ENCODE peak calls at places on chromosomes 4 and X, in four cellular contexts. O is right cardiac atrium, E is ascending aorta, H is adipocyte. W is an unnamed sample.
A peak's percentile ranks its signal among the peaks of the same experiment; 100 is the strongest.

GRCh38 chr4:60948008-60948407 is 252.1 kb upstream of the ADGRL3 start:
- DNase-seq in H (peak; percentile 9), E (no peak), O (no peak), W (no peak)

GRCh38 chrX:153897899-153898298 is 6.6 kb upstream of the AVPR2 start:
- DNase-seq in H (no peak), O (no peak), E (no peak), W (no peak)

GRCh38 chrX:24982306-24982965 is 33.3 kb downstream of the ARX start:
- DNase-seq in E (no peak), O (no peak), H (peak; percentile 14), W (no peak)

GRCh38 chrX:31374786-31375185 is 302.9 kb upstream of the FTHL17 start:
- DNase-seq in E (no peak), O (no peak), H (no peak), W (no peak)

GRCh38 chrX:130094712-130095111 is 15.6 kb downstream of the ELF4 start:
- DNase-seq in E (no peak), O (no peak), H (no peak), W (no peak)

GRCh38 chrX:66076801-66077200 is 36.9 kb upstream of the VSIG4 start:
- DNase-seq in H (no peak), E (no peak), O (no peak), W (no peak)

GRCh38 chr4:165368567-165368966 is 10.2 kb upstream of the CPE start:
- DNase-seq in O (no peak), H (no peak), E (no peak), W (no peak)

GRCh38 chrX:134821370-134821769 is 163.1 kb upstream of the PLAC1 start:
- DNase-seq in E (no peak), H (peak; percentile 9), O (peak; percentile 52), W (no peak)

GRCh38 chr4:184255917-184256642 is 38.4 kb upstream of the ENPP6 start:
- DNase-seq in H (no peak), E (no peak), O (no peak), W (no peak)

GRCh38 chr4:87005369-87005689 is 70.5 kb downstream of the AFF1 start:
- DNase-seq in H (no peak), O (no peak), E (no peak), W (no peak)

GRCh38 chr4:100095729-100096595 is 94.3 kb downstream of the DDIT4L start:
- DNase-seq in O (peak; percentile 80), H (peak; percentile 92), E (no peak), W (peak; percentile 77)

GRCh38 chr4:5322321-5322720 is 271.0 kb downstream of the STK32B start:
- DNase-seq in E (no peak), O (no peak), H (no peak), W (no peak)

GRCh38 chr4:20883677-20884076 is 183.4 kb downstream of the PACRGL start:
- DNase-seq in O (no peak), E (no peak), H (no peak), W (no peak)

GRCh38 chrX:42973321-42973720 is 195.4 kb upstream of the PPP1R2C start:
- DNase-seq in H (no peak), E (no peak), O (no peak), W (no peak)
- H3K27me3 ChIP-seq in H (no peaks in the 10 kb centered on the region), E (no peaks in the 10 kb centered on the region), O (no peaks in the 10 kb centered on the region), W (no peaks in the 10 kb centered on the region)

GRCh38 chr4:75302648-75303047 is 211.6 kb downstream of the RCHY1 start:
- DNase-seq in H (no peak), E (no peak), O (no peak), W (no peak)
- H3K4me1 ChIP-seq in H (no peaks in the 10 kb centered on the region), E (no peaks in the 10 kb centered on the region), O (no peaks in the 10 kb centered on the region), W (no peaks in the 10 kb centered on the region)

GRCh38 chrX:79084923-79085322 is 59.6 kb upstream of the GPR174 start:
- DNase-seq in H (no peak), O (no peak), E (no peak), W (no peak)

GRCh38 chrX:79082886-79083285 is 61.6 kb upstream of the GPR174 start:
- DNase-seq in H (no peak), E (no peak), O (no peak), W (no peak)

GRCh38 chrX:79080131-79080530 is 64.4 kb upstream of the GPR174 start:
- DNase-seq in E (no peak), H (peak; percentile 9), O (no peak), W (no peak)

GRCh38 chrX:79079477-79079876 is 65.0 kb upstream of the GPR174 start:
- DNase-seq in O (no peak), E (no peak), H (no peak), W (no peak)

DNA sequence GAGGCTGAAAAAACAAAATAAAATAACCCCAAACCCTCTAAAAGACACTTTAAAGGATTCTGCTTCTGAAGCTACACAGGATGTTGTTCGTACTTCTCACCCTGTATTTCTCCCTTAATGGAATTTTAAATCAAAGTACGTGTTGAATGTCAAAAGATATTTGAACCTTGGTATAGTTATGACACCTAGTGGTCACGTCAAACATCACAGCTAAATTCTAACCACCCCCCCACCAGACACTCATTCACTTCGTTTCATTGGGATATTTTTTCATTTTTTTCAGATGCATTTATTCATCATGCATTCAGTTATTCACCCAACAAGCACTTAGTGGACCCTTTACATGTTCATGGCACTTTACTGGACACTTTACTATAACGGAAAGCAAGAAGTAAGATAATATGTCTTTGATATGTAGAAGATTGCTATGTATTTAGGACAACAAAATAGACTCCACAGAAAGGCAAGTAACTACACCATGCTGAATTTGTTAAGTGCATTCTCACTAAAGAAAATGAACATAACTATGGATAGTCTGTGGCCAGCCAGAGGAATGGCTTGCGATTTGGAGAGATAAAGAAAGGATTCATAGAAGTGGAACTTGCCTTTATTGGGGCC is 62.5 kb upstream of the GPR174 start:
- DNase-seq in H (peak; percentile 51), E (no peak), O (no peak), W (peak; percentile 23)
- H3K27me3 ChIP-seq in H (no peaks in the 10 kb centered on the region), E (no peaks in the 10 kb centered on the region), O (no peaks in the 10 kb centered on the region), W (no peaks in the 10 kb centered on the region)

GRCh38 chr4:6785572-6785925 is 3.0 kb downstream of the KIAA0232 start:
- DNase-seq in E (no peak), O (no peak), H (no peak), W (no peak)
- H3K4me1 ChIP-seq in E (peaks cover 28% of the 10 kb centered on the region), O (peaks cover 5% of the 10 kb centered on the region), H (peaks cover 31% of the 10 kb centered on the region), W (peaks cover 68% of the 10 kb centered on the region)

GRCh38 chr4:148431401-148431800 is 10.8 kb downstream of the NR3C2 start:
- DNase-seq in O (no peak), H (no peak), E (no peak), W (no peak)
- H3K27me3 ChIP-seq in O (no peaks in the 10 kb centered on the region), H (no peaks in the 10 kb centered on the region), E (no peaks in the 10 kb centered on the region), W (no peaks in the 10 kb centered on the region)

W was measured in tibial nerve.